ENCODE peak calls at places on chromosomes 2 and 18, in seven cellular contexts. R, B, F, U, G, M and O are unnamed samples.

GRCh38 chr18:7158201-7158600 is 40.6 kb upstream of the LAMA1 start:
- DNase-seq in R (no peak), B (peak), F (no peak), U (no peak), G (peak), M (no peak), O (no peak)

GRCh38 chr2:166610180-166610919 is 116.3 kb upstream of the SCN7A start:
- DNase-seq in R (no peak), B (no peak), F (no peak), U (no peak), G (no peak), M (no peak), O (no peak)

GRCh38 chr2:25673170-25674002 is at the start of gene DTNB:
- DNase-seq in R (peak), B (peak), F (peak), U (peak), G (peak), M (peak), O (peak)

GRCh38 chr18:13185675-13186198 is 32.8 kb upstream of the LDLRAD4 start:
- DNase-seq in R (no peak), B (no peak), F (no peak), U (peak), G (no peak), M (no peak), O (no peak)

GRCh38 chr2:113117594-113118262 is 9.7 kb upstream of the IL1RN start:
- DNase-seq in R (no peak), B (peak), F (no peak), U (no peak), G (peak), M (peak), O (no peak)

GRCh38 chr2:102488063-102488462 is 15.0 kb downstream of the SLC9A4 start:
- DNase-seq in R (no peak), B (peak), F (no peak), U (no peak), G (peak), M (peak), O (no peak)

GRCh38 chr18:48674198-48674721 is 135.4 kb downstream of the CTIF start:
- DNase-seq in R (no peak), B (peak), F (no peak), U (no peak), G (peak), M (peak), O (no peak)

GRCh38 chr2:149832256-149832655 is 244.7 kb upstream of the MMADHC start:
- DNase-seq in R (no peak), B (no peak), F (no peak), U (no peak), G (no peak), M (no peak), O (no peak)

GRCh38 chr2:121530210-121530562 is 494 bp upstream of the RNU4ATAC start:
- DNase-seq in R (peak), B (peak), F (no peak), U (peak), G (peak), M (peak), O (peak)

GRCh38 chr18:32318581-32318980 is 128.7 kb downstream of the MEP1B start:
- DNase-seq in R (no peak), B (peak), F (no peak), U (no peak), G (no peak), M (no peak), O (no peak)

GRCh38 chr2:190809139-190809764 is 71.4 kb upstream of the GLS start:
- DNase-seq in R (no peak), B (no peak), F (no peak), U (no peak), G (no peak), M (peak), O (no peak)

GRCh38 chr2:75340560-75340959 is 141.2 kb upstream of the TACR1 start:
- DNase-seq in R (no peak), B (peak), F (no peak), U (no peak), G (no peak), M (no peak), O (no peak)

GRCh38 chr2:74425523-74425922 is 4.0 kb downstream of the WDR54 start:
- DNase-seq in R (no peak), B (no peak), F (no peak), U (no peak), G (no peak), M (no peak), O (no peak)

GRCh38 chr2:45192481-45192880 is 183.2 kb upstream of the SIX2 start:
- DNase-seq in R (no peak), B (peak), F (no peak), U (no peak), G (no peak), M (no peak), O (no peak)

GRCh38 chr18:79315589-79315988 is 80.1 kb upstream of the NFATC1 start:
- DNase-seq in R (no peak), B (no peak), F (no peak), U (no peak), G (no peak), M (no peak), O (no peak)

GRCh38 chr2:176454893-176455810 is 185.9 kb downstream of the MTX2 start:
- DNase-seq in R (peak), B (peak), F (peak), U (peak), G (peak), M (peak), O (peak)

GRCh38 chr2:229043681-229044080 is 227.4 kb downstream of the PID1 start:
- DNase-seq in R (no peak), B (no peak), F (no peak), U (no peak), G (no peak), M (no peak), O (no peak)

GRCh38 chr2:126752876-126753275 is 96.9 kb downstream of the GYPC start:
- DNase-seq in R (no peak), B (no peak), F (no peak), U (no peak), G (no peak), M (no peak), O (no peak)